ENCODE peak calls at places on chromosomes 13 and 19, in six cellular contexts. F is H1, D is neuronal stem cell, M is mesendoderm, V is IMR-90, P is mesenchymal stem cell. I is an unnamed sample.

GRCh38 chr19:11378319-11379189 is 4.1 kb downstream of the SWSAP1 start:
- DNase-seq in F (no peak), D (peak), M (peak), V (peak), P (peak), I (peak)

GRCh38 chr13:50389726-50390125 is 374.5 kb downstream of the KCNRG start:
- DNase-seq in F (no peak), D (no peak), M (no peak), V (no peak), P (no peak), I (no peak)

GRCh38 chr19:15463865-15464371 is 426 bp downstream of the RASAL3 start:
- DNase-seq in F (no peak), D (no peak), M (no peak), V (no peak), P (no peak), I (peak)

GRCh38 chr13:31846984-31847752 is 107.8 kb downstream of the RXFP2 start:
- DNase-seq in F (no peak), D (no peak), M (peak), V (no peak), P (peak), I (no peak)

GRCh38 chr13:114109646-114110045 is 22.8 kb downstream of the RASA3 start:
- DNase-seq in F (no peak), D (no peak), M (no peak), V (no peak), P (no peak), I (no peak)

GRCh38 chr13:106151056-106151699 is 384.3 kb downstream of the EFNB2 start:
- DNase-seq in F (peak), D (peak), M (peak), V (peak), P (peak), I (no peak)

GRCh38 chr19:7925171-7925837 is 631 bp downstream of the CTXN1 start:
- DNase-seq in F (peak), D (peak), M (peak), V (peak), P (peak), I (peak)

GRCh38 chr13:39353988-39354387 is 249.0 kb downstream of the LHFPL6 start:
- DNase-seq in F (no peak), D (no peak), M (no peak), V (peak), P (peak), I (no peak)

GRCh38 chr19:17720487-17720839 is 1.2 kb downstream of the MAP1S start:
- DNase-seq in F (no peak), D (no peak), M (no peak), V (no peak), P (no peak), I (no peak)

GRCh38 chr13:114194853-114195252 is 15.8 kb downstream of the CFAP97D2 start:
- DNase-seq in F (no peak), D (no peak), M (no peak), V (no peak), P (no peak), I (no peak)

GRCh38 chr19:19489804-19490204 is 25.5 kb downstream of the TSSK6 start:
- DNase-seq in F (no peak), D (no peak), M (no peak), V (no peak), P (no peak), I (no peak)

GRCh38 chr19:16328824-16329482 is 4.3 kb downstream of the KLF2 start:
- DNase-seq in F (no peak), D (no peak), M (no peak), V (peak), P (peak), I (no peak)

GRCh38 chr19:18591735-18592385 is 3.3 kb downstream of the REX1BD start:
- DNase-seq in F (no peak), D (no peak), M (no peak), V (no peak), P (no peak), I (no peak)

GRCh38 chr19:5839312-5840017 is at the start of gene FUT6:
- DNase-seq in F (no peak), D (no peak), M (no peak), V (no peak), P (no peak), I (no peak)

GRCh38 chr19:29288276-29288675 is 75.3 kb upstream of the UQCRFS1 start:
- DNase-seq in F (no peak), D (no peak), M (no peak), V (no peak), P (no peak), I (no peak)

GRCh38 chr19:48203794-48204628 is 33.5 kb downstream of the ZSWIM9 start:
- DNase-seq in F (peak), D (peak), M (peak), V (peak), P (peak), I (peak)

GRCh38 chr13:23632741-23633140 is 62.5 kb downstream of the TNFRSF19 start:
- DNase-seq in F (no peak), D (no peak), M (no peak), V (no peak), P (no peak), I (no peak)

GRCh38 chr19:15548648-15549047 is 40.3 kb downstream of the CYP4F22 start:
- DNase-seq in F (no peak), D (no peak), M (no peak), V (no peak), P (no peak), I (no peak)

GRCh38 chr13:107712145-107712544 is 503.2 kb downstream of the LIG4 start:
- DNase-seq in F (no peak), D (no peak), M (no peak), V (no peak), P (peak), I (no peak)

GRCh38 chr19:7679017-7679720 is 1.5 kb upstream of the TRAPPC5 start:
- DNase-seq in F (no peak), D (no peak), M (no peak), V (no peak), P (peak), I (no peak)

GRCh38 chr19:15836595-15837398 is 21.3 kb upstream of the OR10H1 start:
- DNase-seq in F (no peak), D (peak), M (peak), V (peak), P (no peak), I (no peak)

GRCh38 chr19:3606174-3606689 is 443 bp downstream of the TBXA2R start:
- DNase-seq in F (no peak), D (no peak), M (peak), V (no peak), P (no peak), I (peak)

GRCh38 chr19:42244452-42245220 is 2.2 kb upstream of the GSK3A start:
- DNase-seq in F (peak), D (peak), M (peak), V (peak), P (peak), I (peak)

GRCh38 chr19:18543814-18544475 is 572 bp upstream of the FKBP8 start:
- DNase-seq in F (no peak), D (peak), M (peak), V (peak), P (peak), I (peak)

GRCh38 chr13:111634410-111634809 is 314.0 kb downstream of the TEX29 start:
- DNase-seq in F (no peak), D (no peak), M (no peak), V (no peak), P (no peak), I (peak)

GRCh38 chr19:3285647-3286176 is 61.3 kb downstream of the CELF5 start:
- DNase-seq in F (no peak), D (peak), M (no peak), V (no peak), P (no peak), I (peak)

GRCh38 chr13:94369862-94370491 is 109.5 kb downstream of the DCT start:
- DNase-seq in F (no peak), D (no peak), M (no peak), V (peak), P (peak), I (no peak)

GRCh38 chr13:33256148-33256547 is 29.4 kb downstream of the STARD13 start:
- DNase-seq in F (no peak), D (no peak), M (no peak), V (no peak), P (no peak), I (no peak)

GRCh38 chr13:60135344-60135743 is 28.4 kb downstream of the DIAPH3 start:
- DNase-seq in F (no peak), D (no peak), M (peak), V (no peak), P (peak), I (no peak)

GRCh38 chr19:50743537-50743936 is 20.4 kb downstream of the CLEC11A start:
- DNase-seq in F (no peak), D (no peak), M (no peak), V (no peak), P (no peak), I (no peak)

GRCh38 chr13:113540523-113540922 is 44.0 kb upstream of the TFDP1 start:
- DNase-seq in F (no peak), D (no peak), M (no peak), V (no peak), P (no peak), I (peak)

GRCh38 chr19:34676697-34677385 is at the start of gene SCGB2B2:
- DNase-seq in F (no peak), D (no peak), M (no peak), V (no peak), P (no peak), I (peak)

GRCh38 chr13:56332671-56333070 is 808.0 kb upstream of the PRR20A start:
- DNase-seq in F (no peak), D (no peak), M (no peak), V (no peak), P (no peak), I (no peak)

GRCh38 chr13:76754414-76754813 is 131.8 kb downstream of the KCTD12 start:
- DNase-seq in F (no peak), D (no peak), M (no peak), V (peak), P (peak), I (no peak)

GRCh38 chr19:19579533-19580361 is 38.7 kb downstream of the PBX4 start:
- DNase-seq in F (no peak), D (no peak), M (no peak), V (no peak), P (no peak), I (no peak)

GRCh38 chr19:39587496-39587895 is 14.8 kb upstream of the LGALS13 start:
- DNase-seq in F (no peak), D (no peak), M (no peak), V (no peak), P (no peak), I (no peak)

GRCh38 chr19:14063100-14063499 is 1.2 kb upstream of the PALM3 start:
- DNase-seq in F (no peak), D (no peak), M (no peak), V (no peak), P (no peak), I (no peak)

GRCh38 chr19:14059652-14060155 is 2.2 kb downstream of the PALM3 start:
- DNase-seq in F (no peak), D (no peak), M (no peak), V (no peak), P (no peak), I (no peak)

GRCh38 chr19:14061081-14061749 is 661 bp downstream of the PALM3 start:
- DNase-seq in F (no peak), D (no peak), M (no peak), V (no peak), P (no peak), I (no peak)

GRCh38 chr19:14062558-14062855 is 631 bp upstream of the PALM3 start:
- DNase-seq in F (no peak), D (no peak), M (no peak), V (no peak), P (no peak), I (no peak)

GRCh38 chr19:14061751-14062557 is at the start of gene PALM3:
- DNase-seq in F (no peak), D (no peak), M (no peak), V (no peak), P (no peak), I (no peak)
- H2BK5ac ChIP-seq in F (no peak), D (no peak), M (no peak), V (no peak), P (no peak), I (no peak)

DNA sequence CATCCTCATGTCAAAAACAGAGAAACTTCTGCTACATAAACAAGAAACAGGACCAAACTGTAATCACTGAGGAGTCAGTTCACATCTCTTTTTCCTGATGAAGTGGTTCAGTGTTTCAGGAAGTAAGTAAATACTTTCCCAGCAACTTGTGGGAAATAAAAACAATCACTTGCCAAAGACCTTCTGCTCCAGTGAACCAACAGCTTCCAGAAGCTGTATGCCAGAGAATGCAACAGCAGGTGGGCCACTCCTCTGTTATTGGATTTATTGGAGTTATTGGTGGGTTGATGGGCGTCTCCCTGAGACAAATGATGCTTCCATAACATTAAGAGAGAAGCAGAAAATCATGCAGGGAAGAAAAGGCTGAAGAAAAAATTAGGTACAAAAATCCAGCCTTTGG is 9.9 kb downstream of the SLC6A16 start:
- DNase-seq in F (no peak), D (no peak), M (no peak), V (no peak), P (no peak), I (no peak)
- H2BK15ac ChIP-seq in F (no peak), D (no peak), M (no peak), V (no peak), P (no peak), I (no peak)

GRCh38 chr13:98219685-98220084 is 42.6 kb upstream of the RNF113B start:
- DNase-seq in F (no peak), D (no peak), M (no peak), V (no peak), P (no peak), I (no peak)

GRCh38 chr13:98221234-98221633 is 44.2 kb upstream of the RNF113B start:
- DNase-seq in F (no peak), D (no peak), M (no peak), V (no peak), P (peak), I (no peak)

GRCh38 chr13:98222816-98223215 is 45.7 kb upstream of the RNF113B start:
- DNase-seq in F (no peak), D (no peak), M (no peak), V (no peak), P (no peak), I (no peak)

GRCh38 chr13:98222081-98222554 is 45.0 kb upstream of the RNF113B start:
- DNase-seq in F (no peak), D (no peak), M (no peak), V (peak), P (peak), I (no peak)

GRCh38 chr13:98220188-98220765 is 43.2 kb upstream of the RNF113B start:
- DNase-seq in F (no peak), D (no peak), M (no peak), V (no peak), P (no peak), I (no peak)
- H3K4me2 ChIP-seq in F (no peak), D (no peak), M (no peak), V (no peak), P (no peak), I (no peak)

GRCh38 chr19:1173160-1173844 is 766 bp downstream of the SBNO2 start:
- DNase-seq in F (no peak), D (no peak), M (no peak), V (no peak), P (peak), I (no peak)

GRCh38 chr19:1171755-1172352 is 2.2 kb downstream of the SBNO2 start:
- DNase-seq in F (no peak), D (no peak), M (peak), V (no peak), P (no peak), I (no peak)

GRCh38 chr19:1172353-1173159 is 1.5 kb downstream of the SBNO2 start:
- DNase-seq in F (no peak), D (no peak), M (peak), V (peak), P (peak), I (no peak)

GRCh38 chr19:1175020-1175419 is 952 bp upstream of the SBNO2 start:
- DNase-seq in F (no peak), D (no peak), M (no peak), V (no peak), P (no peak), I (no peak)

DNA sequence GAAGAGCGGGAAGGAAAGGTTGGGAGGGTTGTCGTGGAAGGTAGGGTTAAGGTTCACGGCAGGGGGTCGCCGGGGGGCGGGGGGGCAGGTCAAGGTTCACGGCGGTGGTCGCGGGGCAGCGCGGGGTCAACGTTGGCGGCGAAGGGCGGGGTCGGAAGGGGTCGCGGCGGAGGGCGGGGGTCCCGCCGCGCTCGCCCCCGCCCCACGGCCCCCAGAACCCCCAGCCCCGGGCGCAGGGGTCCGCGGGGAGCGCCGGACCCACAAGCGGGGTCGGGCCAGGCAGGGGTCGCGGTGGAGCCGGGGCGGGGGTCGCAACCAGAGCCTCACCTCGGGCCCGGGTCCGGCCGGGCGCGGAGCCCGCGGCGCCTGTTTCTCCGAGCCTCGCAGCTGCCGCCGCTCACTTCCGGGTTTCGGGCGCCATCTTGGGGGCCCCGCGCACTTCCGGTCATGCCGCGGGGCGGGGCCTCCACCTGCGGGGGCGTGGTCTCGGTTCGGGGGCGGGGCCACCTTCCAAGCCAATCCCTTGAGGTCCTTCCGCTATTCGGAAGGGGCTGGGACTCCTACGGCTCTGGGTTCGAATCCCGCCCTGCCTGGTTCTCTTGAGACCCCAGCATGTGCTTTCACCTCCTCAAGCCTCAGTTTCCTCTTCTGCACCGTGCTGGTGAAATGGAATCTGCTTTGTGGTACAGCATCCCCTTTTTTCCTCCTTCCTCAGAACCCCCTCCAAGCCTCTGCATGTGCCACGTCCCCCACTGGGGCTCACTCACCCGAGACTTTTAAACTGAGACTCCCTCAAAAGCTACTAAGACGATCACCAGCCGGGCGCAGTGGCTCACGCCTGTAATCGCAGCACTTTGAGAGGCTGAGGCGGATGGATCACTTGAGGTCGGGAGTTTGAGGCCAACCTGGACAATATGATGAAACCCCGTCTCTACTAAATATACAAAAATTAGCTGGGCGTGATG is at the start of gene SBNO2:
- DNase-seq in F (peak), D (peak), M (peak), V (peak), P (peak), I (peak)
- H2BK5ac ChIP-seq in F (peak), D (peak), M (no peak), V (peak), P (peak), I (no peak)

GRCh38 chr19:4613258-4613751 is 26.0 kb upstream of the TNFAIP8L1 start:
- DNase-seq in F (no peak), D (no peak), M (no peak), V (no peak), P (no peak), I (no peak)
- H2BK15ac ChIP-seq in F (no peak), D (no peak), M (no peak), V (no peak), P (no peak), I (no peak)

GRCh38 chr19:13240312-13241022 is 90.3 kb downstream of the IER2 start:
- DNase-seq in F (no peak), D (no peak), M (no peak), V (no peak), P (no peak), I (no peak)

GRCh38 chr19:13238891-13239534 is 88.8 kb downstream of the IER2 start:
- DNase-seq in F (no peak), D (no peak), M (peak), V (no peak), P (no peak), I (no peak)

GRCh38 chr19:13231663-13232062 is 81.5 kb downstream of the IER2 start:
- DNase-seq in F (no peak), D (no peak), M (no peak), V (no peak), P (no peak), I (no peak)

GRCh38 chr19:13229246-13229645 is 79.0 kb downstream of the IER2 start:
- DNase-seq in F (no peak), D (no peak), M (no peak), V (no peak), P (no peak), I (no peak)

GRCh38 chr19:13234518-13234917 is 84.3 kb downstream of the IER2 start:
- DNase-seq in F (peak), D (no peak), M (peak), V (no peak), P (peak), I (peak)
- H3K4me2 ChIP-seq in F (no peak), D (no peak), M (no peak), V (no peak), P (no peak), I (no peak)

GRCh38 chr19:53662209-53662608 is 30.4 kb downstream of the DPRX start:
- DNase-seq in F (no peak), D (no peak), M (no peak), V (no peak), P (no peak), I (no peak)
- H2BK5ac ChIP-seq in F (peak), D (no peak), M (no peak), V (no peak), P (no peak), I (no peak)

I was measured in H9.